ENCODE peak calls at places on chromosomes 5 and 9, in seven cellular contexts. One of them, this sample, is unnamed.

GRCh38 chr9:91515074-91515687 is 91.5 kb upstream of the NFIL3 start:
- DNase-seq in cardiac muscle cell: no peak
- DNase-seq in central memory CD4-positive, alpha-beta T cell: no peak
- DNase-seq in uterus: peak; percentile 76
- DNase-seq in activated naive CD4-positive, alpha-beta T cell treated with anti-CD3 and anti-CD28 coated beads, Interleukin-2, amount 10 ng/mL, durations not matched to agents 7 days and 5 days: no peak
- DNase-seq in suprapubic skin: no peak
- DNase-seq in HEK293T: peak; percentile 42
- DNase-seq in this sample: peak; percentile 2

GRCh38 chr5:126513703-126514102 is 81.3 kb downstream of the ALDH7A1 start:
- DNase-seq in cardiac muscle cell: no peak
- DNase-seq in central memory CD4-positive, alpha-beta T cell: no peak
- DNase-seq in uterus: no peak
- DNase-seq in activated naive CD4-positive, alpha-beta T cell treated with anti-CD3 and anti-CD28 coated beads, Interleukin-2, amount 10 ng/mL, durations not matched to agents 7 days and 5 days: no peak
- DNase-seq in suprapubic skin: no peak
- DNase-seq in HEK293T: no peak
- DNase-seq in this sample: no peak

GRCh38 chr5:113601423-113601822 is 87.9 kb downstream of the YTHDC2 start:
- DNase-seq in cardiac muscle cell: no peak
- DNase-seq in central memory CD4-positive, alpha-beta T cell: no peak
- DNase-seq in uterus: no peak
- DNase-seq in activated naive CD4-positive, alpha-beta T cell treated with anti-CD3 and anti-CD28 coated beads, Interleukin-2, amount 10 ng/mL, durations not matched to agents 7 days and 5 days: no peak
- DNase-seq in suprapubic skin: no peak
- DNase-seq in HEK293T: no peak
- DNase-seq in this sample: no peak

GRCh38 chr5:149728303-149728702 is 1.8 kb upstream of the PPARGC1B start:
- DNase-seq in cardiac muscle cell: no peak
- DNase-seq in central memory CD4-positive, alpha-beta T cell: no peak
- DNase-seq in uterus: no peak
- DNase-seq in activated naive CD4-positive, alpha-beta T cell treated with anti-CD3 and anti-CD28 coated beads, Interleukin-2, amount 10 ng/mL, durations not matched to agents 7 days and 5 days: no peak
- DNase-seq in suprapubic skin: no peak
- DNase-seq in HEK293T: no peak
- DNase-seq in this sample: no peak

GRCh38 chr5:172365948-172366608 is 82.5 kb upstream of the UBTD2 start:
- DNase-seq in cardiac muscle cell: no peak
- DNase-seq in central memory CD4-positive, alpha-beta T cell: no peak
- DNase-seq in uterus: no peak
- DNase-seq in activated naive CD4-positive, alpha-beta T cell treated with anti-CD3 and anti-CD28 coated beads, Interleukin-2, amount 10 ng/mL, durations not matched to agents 7 days and 5 days: no peak
- DNase-seq in suprapubic skin: no peak
- DNase-seq in HEK293T: no peak
- DNase-seq in this sample: no peak

GRCh38 chr5:59744531-59744992 is 149.0 kb downstream of the PDE4D start:
- DNase-seq in cardiac muscle cell: no peak
- DNase-seq in central memory CD4-positive, alpha-beta T cell: no peak
- DNase-seq in uterus: no peak
- DNase-seq in activated naive CD4-positive, alpha-beta T cell treated with anti-CD3 and anti-CD28 coated beads, Interleukin-2, amount 10 ng/mL, durations not matched to agents 7 days and 5 days: no peak
- DNase-seq in suprapubic skin: no peak
- DNase-seq in HEK293T: no peak
- DNase-seq in this sample: no peak

GRCh38 chr9:95027914-95028854 is 289.3 kb downstream of the FANCC start:
- DNase-seq in cardiac muscle cell: no peak
- DNase-seq in central memory CD4-positive, alpha-beta T cell: no peak
- DNase-seq in uterus: no peak
- DNase-seq in activated naive CD4-positive, alpha-beta T cell treated with anti-CD3 and anti-CD28 coated beads, Interleukin-2, amount 10 ng/mL, durations not matched to agents 7 days and 5 days: no peak
- DNase-seq in suprapubic skin: no peak
- DNase-seq in HEK293T: no peak
- DNase-seq in this sample: no peak

GRCh38 chr9:85484235-85484634 is 257.5 kb downstream of the AGTPBP1 start:
- DNase-seq in cardiac muscle cell: no peak
- DNase-seq in central memory CD4-positive, alpha-beta T cell: no peak
- DNase-seq in uterus: no peak
- DNase-seq in activated naive CD4-positive, alpha-beta T cell treated with anti-CD3 and anti-CD28 coated beads, Interleukin-2, amount 10 ng/mL, durations not matched to agents 7 days and 5 days: no peak
- DNase-seq in suprapubic skin: no peak
- DNase-seq in HEK293T: no peak
- DNase-seq in this sample: no peak

GRCh38 chr9:128243486-128244415 is 32.1 kb downstream of the GOLGA2 start:
- DNase-seq in cardiac muscle cell: no peak
- DNase-seq in central memory CD4-positive, alpha-beta T cell: no peak
- DNase-seq in uterus: peak; percentile 79
- DNase-seq in activated naive CD4-positive, alpha-beta T cell treated with anti-CD3 and anti-CD28 coated beads, Interleukin-2, amount 10 ng/mL, durations not matched to agents 7 days and 5 days: no peak
- DNase-seq in suprapubic skin: no peak
- DNase-seq in HEK293T: no peak
- DNase-seq in this sample: no peak

GRCh38 chr9:534886-535285 is 306.6 kb upstream of the DMRT1 start:
- DNase-seq in cardiac muscle cell: no peak
- DNase-seq in central memory CD4-positive, alpha-beta T cell: no peak
- DNase-seq in uterus: no peak
- DNase-seq in activated naive CD4-positive, alpha-beta T cell treated with anti-CD3 and anti-CD28 coated beads, Interleukin-2, amount 10 ng/mL, durations not matched to agents 7 days and 5 days: no peak
- DNase-seq in suprapubic skin: no peak
- DNase-seq in HEK293T: no peak
- DNase-seq in this sample: peak; percentile 92

GRCh38 chr5:133113331-133114061 is 61.7 kb downstream of the HSPA4 start:
- DNase-seq in cardiac muscle cell: no peak
- DNase-seq in central memory CD4-positive, alpha-beta T cell: no peak
- DNase-seq in uterus: no peak
- DNase-seq in activated naive CD4-positive, alpha-beta T cell treated with anti-CD3 and anti-CD28 coated beads, Interleukin-2, amount 10 ng/mL, durations not matched to agents 7 days and 5 days: no peak
- DNase-seq in suprapubic skin: no peak
- DNase-seq in HEK293T: no peak
- DNase-seq in this sample: no peak

GRCh38 chr5:169610606-169611005 is 26.5 kb upstream of the DOCK2 start:
- DNase-seq in cardiac muscle cell: no peak
- DNase-seq in central memory CD4-positive, alpha-beta T cell: no peak
- DNase-seq in uterus: no peak
- DNase-seq in activated naive CD4-positive, alpha-beta T cell treated with anti-CD3 and anti-CD28 coated beads, Interleukin-2, amount 10 ng/mL, durations not matched to agents 7 days and 5 days: no peak
- DNase-seq in suprapubic skin: no peak
- DNase-seq in HEK293T: no peak
- DNase-seq in this sample: no peak

GRCh38 chr9:73180373-73180772 is 28.7 kb downstream of the ANXA1 start:
- DNase-seq in cardiac muscle cell: no peak
- DNase-seq in central memory CD4-positive, alpha-beta T cell: no peak
- DNase-seq in uterus: no peak
- DNase-seq in activated naive CD4-positive, alpha-beta T cell treated with anti-CD3 and anti-CD28 coated beads, Interleukin-2, amount 10 ng/mL, durations not matched to agents 7 days and 5 days: no peak
- DNase-seq in suprapubic skin: no peak
- DNase-seq in HEK293T: no peak
- DNase-seq in this sample: no peak

GRCh38 chr5:160799160-160799559 is 52.9 kb downstream of the ATP10B start:
- DNase-seq in cardiac muscle cell: no peak
- DNase-seq in central memory CD4-positive, alpha-beta T cell: no peak
- DNase-seq in uterus: no peak
- DNase-seq in activated naive CD4-positive, alpha-beta T cell treated with anti-CD3 and anti-CD28 coated beads, Interleukin-2, amount 10 ng/mL, durations not matched to agents 7 days and 5 days: no peak
- DNase-seq in suprapubic skin: no peak
- DNase-seq in HEK293T: no peak
- DNase-seq in this sample: peak; percentile 48

GRCh38 chr5:66779535-66779934 is 183.3 kb downstream of the MAST4 start:
- DNase-seq in cardiac muscle cell: no peak
- DNase-seq in central memory CD4-positive, alpha-beta T cell: no peak
- DNase-seq in uterus: no peak
- DNase-seq in activated naive CD4-positive, alpha-beta T cell treated with anti-CD3 and anti-CD28 coated beads, Interleukin-2, amount 10 ng/mL, durations not matched to agents 7 days and 5 days: no peak
- DNase-seq in suprapubic skin: no peak
- DNase-seq in HEK293T: no peak
- DNase-seq in this sample: no peak

GRCh38 chr5:177309351-177310191 is 2.1 kb downstream of the MXD3 start:
- DNase-seq in cardiac muscle cell: peak; percentile 74
- DNase-seq in central memory CD4-positive, alpha-beta T cell: peak; percentile 67
- DNase-seq in uterus: peak; percentile 59
- DNase-seq in activated naive CD4-positive, alpha-beta T cell treated with anti-CD3 and anti-CD28 coated beads, Interleukin-2, amount 10 ng/mL, durations not matched to agents 7 days and 5 days: peak; percentile 84
- DNase-seq in suprapubic skin: no peak
- DNase-seq in HEK293T: peak; percentile 79
- DNase-seq in this sample: no peak

GRCh38 chr5:147554285-147554817 is 44.5 kb upstream of the DPYSL3 start:
- DNase-seq in cardiac muscle cell: no peak
- DNase-seq in central memory CD4-positive, alpha-beta T cell: no peak
- DNase-seq in uterus: peak; percentile 45
- DNase-seq in activated naive CD4-positive, alpha-beta T cell treated with anti-CD3 and anti-CD28 coated beads, Interleukin-2, amount 10 ng/mL, durations not matched to agents 7 days and 5 days: no peak
- DNase-seq in suprapubic skin: no peak
- DNase-seq in HEK293T: no peak
- DNase-seq in this sample: no peak

GRCh38 chr5:75202935-75203334 is 33.7 kb downstream of the ANKRD31 start:
- DNase-seq in cardiac muscle cell: no peak
- DNase-seq in central memory CD4-positive, alpha-beta T cell: no peak
- DNase-seq in uterus: no peak
- DNase-seq in activated naive CD4-positive, alpha-beta T cell treated with anti-CD3 and anti-CD28 coated beads, Interleukin-2, amount 10 ng/mL, durations not matched to agents 7 days and 5 days: no peak
- DNase-seq in suprapubic skin: no peak
- DNase-seq in HEK293T: no peak
- DNase-seq in this sample: no peak

GRCh38 chr9:21334603-21334968 is 618 bp downstream of the KLHL9 start:
- DNase-seq in cardiac muscle cell: no peak
- DNase-seq in central memory CD4-positive, alpha-beta T cell: peak; percentile 37
- DNase-seq in uterus: no peak
- DNase-seq in activated naive CD4-positive, alpha-beta T cell treated with anti-CD3 and anti-CD28 coated beads, Interleukin-2, amount 10 ng/mL, durations not matched to agents 7 days and 5 days: no peak
- DNase-seq in suprapubic skin: no peak
- DNase-seq in HEK293T: no peak
- DNase-seq in this sample: peak; percentile 44

GRCh38 chr5:63398346-63398745 is 563.9 kb downstream of the HTR1A start:
- DNase-seq in cardiac muscle cell: no peak
- DNase-seq in central memory CD4-positive, alpha-beta T cell: no peak
- DNase-seq in uterus: no peak
- DNase-seq in activated naive CD4-positive, alpha-beta T cell treated with anti-CD3 and anti-CD28 coated beads, Interleukin-2, amount 10 ng/mL, durations not matched to agents 7 days and 5 days: no peak
- DNase-seq in suprapubic skin: no peak
- DNase-seq in HEK293T: no peak
- DNase-seq in this sample: no peak

GRCh38 chr9:68705636-68706578 is 867 bp downstream of the PIP5K1B start:
- DNase-seq in cardiac muscle cell: peak; percentile 35
- DNase-seq in central memory CD4-positive, alpha-beta T cell: no peak
- DNase-seq in uterus: no peak
- DNase-seq in activated naive CD4-positive, alpha-beta T cell treated with anti-CD3 and anti-CD28 coated beads, Interleukin-2, amount 10 ng/mL, durations not matched to agents 7 days and 5 days: no peak
- DNase-seq in suprapubic skin: no peak
- DNase-seq in HEK293T: peak; percentile 14
- DNase-seq in this sample: no peak

GRCh38 chr5:143126121-143127019 is 277.1 kb downstream of the NR3C1 start:
- DNase-seq in cardiac muscle cell: no peak
- DNase-seq in central memory CD4-positive, alpha-beta T cell: no peak
- DNase-seq in uterus: no peak
- DNase-seq in activated naive CD4-positive, alpha-beta T cell treated with anti-CD3 and anti-CD28 coated beads, Interleukin-2, amount 10 ng/mL, durations not matched to agents 7 days and 5 days: no peak
- DNase-seq in suprapubic skin: no peak
- DNase-seq in HEK293T: no peak
- DNase-seq in this sample: no peak

GRCh38 chr5:124278636-124279035 is 467.8 kb downstream of the ZNF608 start:
- DNase-seq in cardiac muscle cell: no peak
- DNase-seq in central memory CD4-positive, alpha-beta T cell: no peak
- DNase-seq in uterus: no peak
- DNase-seq in activated naive CD4-positive, alpha-beta T cell treated with anti-CD3 and anti-CD28 coated beads, Interleukin-2, amount 10 ng/mL, durations not matched to agents 7 days and 5 days: no peak
- DNase-seq in suprapubic skin: no peak
- DNase-seq in HEK293T: no peak
- DNase-seq in this sample: no peak

GRCh38 chr5:88786217-88786560 is 96.8 kb downstream of the MEF2C start:
- DNase-seq in cardiac muscle cell: no peak
- DNase-seq in central memory CD4-positive, alpha-beta T cell: no peak
- DNase-seq in uterus: no peak
- DNase-seq in activated naive CD4-positive, alpha-beta T cell treated with anti-CD3 and anti-CD28 coated beads, Interleukin-2, amount 10 ng/mL, durations not matched to agents 7 days and 5 days: no peak
- DNase-seq in suprapubic skin: no peak
- DNase-seq in HEK293T: no peak
- DNase-seq in this sample: no peak

GRCh38 chr9:119453490-119453911 is 84.3 kb upstream of the BRINP1 start:
- DNase-seq in cardiac muscle cell: no peak
- DNase-seq in central memory CD4-positive, alpha-beta T cell: no peak
- DNase-seq in uterus: no peak
- DNase-seq in activated naive CD4-positive, alpha-beta T cell treated with anti-CD3 and anti-CD28 coated beads, Interleukin-2, amount 10 ng/mL, durations not matched to agents 7 days and 5 days: no peak
- DNase-seq in suprapubic skin: no peak
- DNase-seq in HEK293T: no peak
- DNase-seq in this sample: no peak

GRCh38 chr9:126114850-126115460 is 211.7 kb upstream of the MVB12B start:
- DNase-seq in cardiac muscle cell: no peak
- DNase-seq in central memory CD4-positive, alpha-beta T cell: no peak
- DNase-seq in uterus: no peak
- DNase-seq in activated naive CD4-positive, alpha-beta T cell treated with anti-CD3 and anti-CD28 coated beads, Interleukin-2, amount 10 ng/mL, durations not matched to agents 7 days and 5 days: no peak
- DNase-seq in suprapubic skin: no peak
- DNase-seq in HEK293T: no peak
- DNase-seq in this sample: no peak

GRCh38 chr9:77177894-77178794 is 810 bp downstream of the VPS13A start:
- DNase-seq in cardiac muscle cell: peak; percentile 53
- DNase-seq in central memory CD4-positive, alpha-beta T cell: peak; percentile 56
- DNase-seq in uterus: peak; percentile 37
- DNase-seq in activated naive CD4-positive, alpha-beta T cell treated with anti-CD3 and anti-CD28 coated beads, Interleukin-2, amount 10 ng/mL, durations not matched to agents 7 days and 5 days: peak; percentile 69
- DNase-seq in suprapubic skin: peak; percentile 71
- DNase-seq in HEK293T: peak; percentile 33
- DNase-seq in this sample: peak; percentile 14

GRCh38 chr9:78791779-78792178 is 494.9 kb downstream of the PSAT1 start:
- DNase-seq in cardiac muscle cell: no peak
- DNase-seq in central memory CD4-positive, alpha-beta T cell: no peak
- DNase-seq in uterus: no peak
- DNase-seq in activated naive CD4-positive, alpha-beta T cell treated with anti-CD3 and anti-CD28 coated beads, Interleukin-2, amount 10 ng/mL, durations not matched to agents 7 days and 5 days: no peak
- DNase-seq in suprapubic skin: no peak
- DNase-seq in HEK293T: no peak
- DNase-seq in this sample: no peak